ENCODE peak calls at places on chromosomes 16 and 17, in five cellular contexts. E, W, I, N and Z are unnamed samples.

GRCh38 chr16:569445-570254 is at the start of gene PIGQ:
- DNase-seq in W (peak; percentile 48), N (peak; percentile 63), E (peak; percentile 78), I (no peak), Z (no peak)

GRCh38 chr16:73071131-73071940 is 23.4 kb upstream of the ZFHX3 start:
- DNase-seq in N (peak; percentile 69), I (no peak), E (peak; percentile 75), W (peak; percentile 2), Z (no peak)

GRCh38 chr17:32323046-32323445 is 18.9 kb downstream of the C17orf75 start:
- DNase-seq in I (no peak), E (no peak), W (no peak), N (no peak), Z (no peak)

GRCh38 chr16:89268987-89269735 is 51.7 kb downstream of the ZNF778 start:
- DNase-seq in W (peak; percentile 29), N (peak; percentile 31), E (peak; percentile 71), I (no peak), Z (no peak)

GRCh38 chr16:1150511-1150982 is 2.4 kb upstream of the CACNA1H start:
- DNase-seq in E (no peak), I (no peak), N (peak; percentile 13), W (peak; percentile 26), Z (no peak)

GRCh38 chr16:11082860-11083388 is 138.6 kb downstream of the CLEC16A start:
- DNase-seq in E (no peak), I (no peak), W (no peak), N (no peak), Z (no peak)

GRCh38 chr16:67961551-67961957 is 6.9 kb downstream of the SLC12A4 start:
- DNase-seq in N (no peak), W (peak; percentile 36), I (no peak), E (no peak), Z (no peak)

GRCh38 chr16:81140930-81141780 is 45.0 kb upstream of the GCSH start:
- DNase-seq in E (no peak), W (peak; percentile 12), I (no peak), N (no peak), Z (no peak)

GRCh38 chr16:68786685-68787418 is 49.8 kb downstream of the CDH1 start:
- DNase-seq in E (no peak), N (peak; percentile 97), W (no peak), I (no peak), Z (no peak)

GRCh38 chr16:15766918-15767317 is 89.9 kb downstream of the MYH11 start:
- DNase-seq in I (no peak), N (no peak), E (no peak), W (no peak), Z (no peak)

GRCh38 chr16:1494129-1494640 is 1.0 kb downstream of the TELO2 start:
- DNase-seq in I (no peak), W (peak; percentile 60), E (peak; percentile 61), N (peak; percentile 65), Z (no peak)

GRCh38 chr17:42684033-42684625 is 1.8 kb downstream of the CNTNAP1 start:
- DNase-seq in I (no peak), N (no peak), E (no peak), W (no peak), Z (no peak)

GRCh38 chr16:89506113-89506504 is 2.1 kb upstream of the SPG7 start:
- DNase-seq in N (no peak), W (no peak), E (no peak), I (no peak), Z (no peak)

GRCh38 chr17:17479209-17479608 is 2.4 kb downstream of the MED9 start:
- DNase-seq in E (no peak), I (no peak), W (no peak), N (no peak), Z (no peak)

GRCh38 chr16:85947511-85948509 is 48.8 kb downstream of the IRF8 start:
- DNase-seq in N (no peak), W (no peak), E (no peak), I (no peak), Z (no peak)

GRCh38 chr16:75266738-75267630 is 15.6 kb upstream of the BCAR1 start:
- DNase-seq in W (no peak), N (no peak), I (no peak), E (peak; percentile 28), Z (no peak)

GRCh38 chr16:47069841-47070584 is 73.7 kb downstream of the NETO2 start:
- DNase-seq in I (no peak), N (no peak), W (no peak), E (no peak), Z (no peak)

GRCh38 chr16:75236232-75236631 is 15.2 kb downstream of the BCAR1 start:
- DNase-seq in E (no peak), I (no peak), N (no peak), W (no peak), Z (no peak)

GRCh38 chr16:54135361-54136275 is 151.0 kb downstream of the IRX3 start:
- DNase-seq in W (peak; percentile 15), N (peak; percentile 79), E (no peak), I (no peak), Z (no peak)

GRCh38 chr16:21001262-21001661 is 100.7 kb downstream of the LYRM1 start:
- DNase-seq in I (no peak), N (peak; percentile 1), W (peak; percentile 13), E (no peak), Z (peak; percentile 8)

GRCh38 chr17:50346313-50347086 is 574 bp downstream of the XYLT2 start:
- DNase-seq in N (no peak), I (no peak), E (peak; percentile 58), W (peak; percentile 39), Z (no peak)

GRCh38 chr17:56230660-56231059 is 77.4 kb downstream of the ANKFN1 start:
- DNase-seq in N (peak; percentile 45), W (no peak), I (no peak), E (no peak), Z (no peak)

GRCh38 chr16:46976550-46976949 is 3.1 kb upstream of the DNAJA2 start:
- DNase-seq in W (peak; percentile 57), N (no peak), I (no peak), E (no peak), Z (no peak)

GRCh38 chr16:572865-573650 is 3.3 kb downstream of the PIGQ start:
- DNase-seq in N (no peak), W (no peak), E (no peak), I (no peak), Z (no peak)

GRCh38 chr17:32259596-32259995 is 6.0 kb upstream of the RHBDL3 start:
- DNase-seq in N (peak; percentile 75), E (no peak), W (no peak), I (no peak), Z (no peak)

GRCh38 chr17:71987634-71988033 is 133.2 kb upstream of the SOX9 start:
- DNase-seq in W (peak; percentile 93), N (peak; percentile 24), E (no peak), I (no peak), Z (no peak)

GRCh38 chr16:88926374-88926990 is 50.5 kb downstream of the CBFA2T3 start:
- DNase-seq in N (no peak), I (no peak), W (peak; percentile 21), E (peak; percentile 84), Z (no peak)

GRCh38 chr16:23857901-23858300 is 22.1 kb downstream of the PRKCB start:
- DNase-seq in I (no peak), W (no peak), N (no peak), E (no peak), Z (no peak)

DNA sequence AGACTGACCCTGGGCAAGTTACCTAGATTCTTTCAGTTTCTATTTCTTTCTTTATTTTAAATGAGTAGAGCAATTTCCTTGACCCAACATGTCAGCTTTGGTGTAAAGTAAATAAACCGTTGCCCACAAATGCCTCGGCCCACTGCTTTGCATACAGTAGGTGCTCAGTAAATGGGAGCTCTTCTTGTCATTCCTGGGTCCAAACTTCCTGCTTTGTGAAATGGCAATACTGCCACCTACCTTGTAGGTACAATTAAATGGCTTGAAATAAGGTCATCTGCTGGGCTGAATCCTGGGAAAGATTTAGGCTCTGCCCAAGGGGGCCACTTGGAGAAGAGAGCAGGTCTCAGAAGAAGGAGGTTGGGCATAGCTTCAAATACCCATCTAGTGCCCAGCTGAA is 253.0 kb downstream of the HS3ST3B1 start:
- DNase-seq in E (no peak), W (no peak), I (no peak), N (no peak), Z (no peak)
- TF ChIP-seq CTCF in E (no peak), W (no peak), I (no peak), N (no peak), Z (no peak)

DNA sequence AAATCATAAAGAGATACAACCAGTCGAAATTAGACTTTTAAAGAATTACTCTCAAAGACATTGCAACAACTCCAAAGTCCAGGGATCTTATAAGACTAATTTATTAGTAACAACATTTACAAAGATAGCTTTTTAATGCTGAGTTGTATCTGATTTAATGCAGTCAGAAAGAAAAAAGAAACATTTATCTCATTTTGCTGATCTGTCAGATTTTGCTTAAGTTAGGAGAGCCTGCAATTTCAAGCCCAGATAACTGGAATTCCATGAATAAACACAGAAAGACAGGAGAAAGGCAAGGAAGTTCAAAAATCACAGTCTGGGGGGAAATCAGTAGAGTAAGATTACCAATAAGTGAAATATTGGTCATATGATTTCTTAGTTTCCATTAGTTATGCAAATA is 22.9 kb downstream of the SLFN11 start:
- DNase-seq in N (no peak), E (no peak), I (no peak), W (no peak), Z (no peak)
- H3K4me1 ChIP-seq in N (peaks cover 2% of the 10 kb centered on the region), E (no peaks in the 10 kb centered on the region), I (peaks cover 17% of the 10 kb centered on the region), W (no peaks in the 10 kb centered on the region), Z (no peaks in the 10 kb centered on the region)

GRCh38 chr17:1880851-1881630 is 51.2 kb downstream of the RPA1 start:
- DNase-seq in W (no peak), I (no peak), N (peak; percentile 52), E (no peak), Z (no peak)
- TF ChIP-seq CTCF in W (no peak), I (no peak), N (no peak), E (no peak), Z (no peak)

GRCh38 chr16:55499281-55499680 is 9.6 kb upstream of the LPCAT2 start:
- DNase-seq in W (no peak), N (no peak), E (no peak), I (no peak), Z (no peak)
- H3K4me1 ChIP-seq in W (peaks cover 43% of the 10 kb centered on the region), N (peaks cover 51% of the 10 kb centered on the region), E (peaks cover 10% of the 10 kb centered on the region), I (peaks cover 70% of the 10 kb centered on the region), Z (peaks cover 85% of the 10 kb centered on the region)